ENCODE peak calls at places on chromosome 20, in five cellular contexts. W, S, R, V and G are unnamed samples.
A peak's percentile ranks its signal among the peaks of the same experiment; 100 is the strongest.

GRCh38 chr20:40160151-40160550 is 528.9 kb downstream of the MAFB start:
- DNase-seq in W (peak; percentile 23), R (peak; percentile 65), V (peak; percentile 58), S (peak; percentile 28), G (no peak)

GRCh38 chr20:40757087-40757486 is 68.1 kb upstream of the MAFB start:
- DNase-seq in W (no peak), S (no peak), V (no peak), R (peak; percentile 11), G (no peak)

GRCh38 chr20:18164356-18164755 is 26.7 kb downstream of the KAT14 start:
- DNase-seq in W (no peak), R (no peak), V (no peak), S (no peak), G (no peak)

GRCh38 chr20:37309941-37310590 is 20.6 kb downstream of the MANBAL start:
- DNase-seq in R (no peak), V (no peak), W (no peak), S (no peak), G (peak; percentile 61)

GRCh38 chr20:48940170-48940569 is 18.7 kb downstream of the ARFGEF2 start:
- DNase-seq in S (no peak), V (no peak), R (no peak), W (no peak), G (no peak)

GRCh38 chr20:208937-209566 is 18.0 kb upstream of the DEFB129 start:
- DNase-seq in S (no peak), R (peak; percentile 83), V (no peak), W (no peak), G (no peak)

GRCh38 chr20:17969276-17969883 is 562 bp downstream of the MGME1 start:
- DNase-seq in S (peak; percentile 41), R (peak; percentile 41), W (no peak), V (no peak), G (no peak)

GRCh38 chr20:3704085-3704484 is 8.3 kb downstream of the SIGLEC1 start:
- DNase-seq in S (no peak), R (no peak), W (no peak), V (no peak), G (no peak)

GRCh38 chr20:12241065-12241464 is 323.4 kb downstream of the BTBD3 start:
- DNase-seq in W (no peak), S (no peak), V (no peak), R (no peak), G (no peak)

GRCh38 chr20:1894471-1894950 is 696 bp upstream of the SIRPA start:
- DNase-seq in R (no peak), V (peak; percentile 62), W (peak; percentile 76), S (peak; percentile 52), G (no peak)

GRCh38 chr20:43746344-43747137 is 19.7 kb upstream of the GTSF1L start:
- DNase-seq in S (no peak), R (peak; percentile 57), V (no peak), W (no peak), G (no peak)

GRCh38 chr20:2086980-2087377 is 14.6 kb upstream of the STK35 start:
- DNase-seq in R (no peak), W (no peak), V (no peak), S (no peak), G (no peak)

GRCh38 chr20:48523191-48523757 is 304.5 kb downstream of the PREX1 start:
- DNase-seq in R (peak; percentile 86), W (no peak), S (no peak), V (no peak), G (no peak)

GRCh38 chr20:1526896-1527295 is 30.6 kb downstream of the SIRPD start:
- DNase-seq in W (no peak), V (no peak), S (no peak), R (peak; percentile 37), G (no peak)

GRCh38 chr20:13220194-13220856 is 749 bp upstream of the ISM1 start:
- DNase-seq in S (peak; percentile 60), W (peak; percentile 52), R (peak; percentile 26), V (peak; percentile 85), G (no peak)

GRCh38 chr20:25211273-25211672 is 15.8 kb downstream of the ENTPD6 start:
- DNase-seq in R (no peak), S (no peak), W (no peak), V (peak; percentile 14), G (no peak)

GRCh38 chr20:57464642-57465211 is 60.2 kb downstream of the CTCFL start:
- DNase-seq in R (peak; percentile 28), S (peak; percentile 36), V (no peak), W (no peak), G (peak; percentile 29)

GRCh38 chr20:13101701-13102100 is 92.9 kb downstream of the SPTLC3 start:
- DNase-seq in R (peak; percentile 19), V (no peak), S (no peak), W (no peak), G (no peak)

GRCh38 chr20:2246081-2246491 is 49.7 kb upstream of the TGM3 start:
- DNase-seq in S (no peak), R (no peak), V (no peak), W (no peak), G (no peak)

GRCh38 chr20:45945678-45946148 is 11.2 kb downstream of the PCIF1 start:
- DNase-seq in V (no peak), R (no peak), S (no peak), W (no peak), G (no peak)

GRCh38 chr20:51562334-51563140 is 20.0 kb upstream of the NFATC2 start:
- DNase-seq in S (peak; percentile 86), R (peak; percentile 97), W (peak; percentile 56), V (peak; percentile 60), G (no peak)

GRCh38 chr20:61801857-61802442 is 263.7 kb downstream of the TAF4 start:
- DNase-seq in W (peak; percentile 8), R (no peak), V (no peak), S (no peak), G (peak; percentile 59)

GRCh38 chr20:4666001-4666470 is 55.7 kb upstream of the PRND start:
- DNase-seq in S (no peak), W (no peak), V (no peak), R (peak; percentile 51), G (no peak)

GRCh38 chr20:33433465-33433864 is 10.1 kb downstream of the SNTA1 start:
- DNase-seq in V (no peak), R (no peak), S (peak; percentile 90), W (no peak), G (no peak)

GRCh38 chr20:1657556-1658334 is at the start of gene SIRPG:
- DNase-seq in S (no peak), W (no peak), R (no peak), V (no peak), G (no peak)

GRCh38 chr20:44418069-44418905 is 57.4 kb upstream of the TTPAL start:
- DNase-seq in W (no peak), S (no peak), R (no peak), V (no peak), G (no peak)

GRCh38 chr20:55057779-55058415 is 582.5 kb downstream of the DOK5 start:
- DNase-seq in R (no peak), W (peak; percentile 26), V (no peak), S (no peak), G (no peak)
- TF ChIP-seq CTCF in R (no peak), W (no peak), V (peak; percentile 29), S (peak; percentile 39), G (no peak)

GRCh38 chr20:53598140-53599038 is 4.8 kb upstream of the ZNF217 start:
- DNase-seq in V (no peak), R (no peak), S (no peak), W (no peak), G (no peak)

GRCh38 chr20:53597521-53598120 is 4.0 kb upstream of the ZNF217 start:
- DNase-seq in V (no peak), W (no peak), R (no peak), S (no peak), G (no peak)

GRCh38 chr20:53595018-53595378 is 1.4 kb upstream of the ZNF217 start:
- DNase-seq in W (no peak), R (no peak), V (no peak), S (no peak), G (no peak)

GRCh38 chr20:53597085-53597482 is 3.4 kb upstream of the ZNF217 start:
- DNase-seq in R (peak; percentile 84), V (no peak), S (no peak), W (no peak), G (no peak)

GRCh38 chr20:53594068-53595017 is 704 bp upstream of the ZNF217 start:
- DNase-seq in R (peak; percentile 94), V (peak; percentile 99), S (peak; percentile 96), W (peak; percentile 99), G (peak; percentile 98)
- TF ChIP-seq CTCF in R (no peak), V (no peak), S (peak; percentile 39), W (no peak), G (peak; percentile 67)

GRCh38 chr20:10629946-10630345 is 43.9 kb downstream of the JAG1 start:
- DNase-seq in W (no peak), R (no peak), S (no peak), V (no peak), G (no peak)
- TF ChIP-seq CTCF in W (no peak), R (no peak), S (no peak), V (no peak), G (no peak)

GRCh38 chr20:21303061-21303871 is at the start of gene XRN2:
- DNase-seq in V (peak; percentile 97), W (peak; percentile 98), S (peak; percentile 97), R (peak; percentile 96), G (peak; percentile 98)
- TF ChIP-seq CTCF in V (no peak), W (no peak), S (peak; percentile 9), R (no peak), G (peak; percentile 56)

DNA sequence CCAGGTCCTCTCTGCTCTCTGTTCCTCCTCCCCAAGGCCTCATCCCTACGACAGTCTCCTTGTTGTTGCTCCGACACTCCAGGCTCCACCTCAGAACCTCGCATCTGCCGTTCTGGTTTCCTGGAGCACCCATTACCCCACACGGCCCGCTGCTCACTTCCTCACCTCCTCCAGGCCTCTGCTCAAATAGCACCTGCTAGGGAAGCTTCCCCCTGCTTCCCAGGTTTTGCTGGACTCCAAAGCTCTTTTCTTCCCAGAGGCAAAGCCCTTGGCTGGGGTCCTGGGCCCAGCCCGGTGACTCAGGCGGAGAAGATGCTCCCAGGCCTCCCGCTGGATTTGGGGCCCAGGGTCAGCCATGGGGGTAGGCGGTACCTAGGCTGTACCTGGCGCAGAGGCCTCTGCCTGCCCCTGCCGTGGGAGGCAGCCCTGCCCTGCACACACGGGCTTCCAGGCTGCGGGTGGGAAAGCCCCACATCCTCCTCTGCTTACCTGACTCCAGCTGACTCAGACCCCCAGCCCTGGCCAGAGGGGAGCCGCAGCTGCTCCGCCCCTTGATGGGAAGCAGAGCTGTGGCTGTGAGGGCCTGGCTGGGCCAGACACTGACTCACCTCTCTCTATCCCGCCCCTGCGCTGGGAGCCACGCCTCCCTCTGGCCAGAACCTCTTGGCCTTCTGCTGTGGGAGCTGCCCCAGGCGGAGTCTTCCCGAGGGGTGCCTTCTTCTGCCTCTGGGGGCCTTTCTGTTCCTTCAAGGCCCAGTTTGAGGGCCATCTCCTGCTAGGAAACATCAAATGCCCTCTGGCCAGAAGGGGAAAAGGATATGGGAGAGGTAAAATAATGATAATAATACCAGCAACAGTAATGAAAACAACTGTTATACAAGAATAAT is 130.5 kb downstream of the CEBPB start:
- DNase-seq in V (peak; percentile 75), W (peak; percentile 85), S (peak; percentile 92), R (peak; percentile 92), G (no peak)
- TF ChIP-seq CTCF in V (no peak), W (no peak), S (peak; percentile 6), R (no peak), G (peak; percentile 11)

GRCh38 chr20:47296950-47297349 is 59.5 kb downstream of the ZMYND8 start:
- DNase-seq in V (no peak), R (peak; percentile 41), W (no peak), S (no peak), G (no peak)
- TF ChIP-seq CTCF in V (no peak), R (no peak), W (no peak), S (peak; percentile 7), G (peak; percentile 40)

GRCh38 chr20:8443464-8444072 is 311.5 kb downstream of the PLCB1 start:
- DNase-seq in R (no peak), S (no peak), V (no peak), W (no peak), G (no peak)
- TF ChIP-seq CTCF in R (no peak), S (no peak), V (no peak), W (no peak), G (peak; percentile 19)